ENCODE peak calls at places on chromosome 15, in eight cellular contexts. R is IMR-90, H is adrenal gland, M is transverse colon, P is astrocyte, Q is A549, A is pancreas, T is OCI-LY7. C is an unnamed sample.

GRCh38 chr15:88401972-88402656 is 65.1 kb downstream of the MRPL46 start:
- DNase-seq in R (no peak), H (no peak), M (peak; percentile 12), P (no peak), Q (no peak), A (no peak), T (peak; percentile 95), C (no peak)

GRCh38 chr15:98442379-98442833 is 205.9 kb upstream of the IGF1R start:
- DNase-seq in R (peak; percentile 82), H (peak; percentile 41), M (peak; percentile 45), P (peak; percentile 85), Q (peak; percentile 86), A (peak; percentile 39), T (peak; percentile 57), C (no peak)

GRCh38 chr15:57133127-57133968 is 214.9 kb downstream of the TCF12 start:
- DNase-seq in R (peak; percentile 34), H (no peak), M (no peak), P (peak; percentile 78), Q (no peak), A (peak; percentile 68), T (no peak), C (no peak)

GRCh38 chr15:25728816-25729215 is 134.3 kb downstream of the ATP10A start:
- DNase-seq in R (no peak), H (peak; percentile 4), M (no peak), P (no peak), Q (no peak), A (no peak), T (no peak), C (no peak)

GRCh38 chr15:46918462-46919125 is 798.7 kb upstream of the SEMA6D start:
- DNase-seq in R (no peak), H (no peak), M (no peak), P (no peak), Q (no peak), A (no peak), T (no peak), C (no peak)

GRCh38 chr15:48394172-48394571 is 62.9 kb downstream of the DUT start:
- DNase-seq in R (no peak), H (no peak), M (no peak), P (no peak), Q (no peak), A (no peak), T (no peak), C (no peak)

GRCh38 chr15:33211409-33211808 is 16.9 kb upstream of the FMN1 start:
- DNase-seq in R (no peak), H (no peak), M (peak; percentile 31), P (no peak), Q (no peak), A (no peak), T (no peak), C (no peak)

GRCh38 chr15:34436956-34437442 is 609 bp downstream of the GOLGA8A start:
- DNase-seq in R (peak; percentile 4), H (no peak), M (peak; percentile 39), P (peak; percentile 24), Q (no peak), A (peak; percentile 14), T (no peak), C (no peak)

GRCh38 chr15:85793641-85794597 is 806 bp downstream of the KLHL25 start:
- DNase-seq in R (peak; percentile 15), H (peak; percentile 48), M (peak; percentile 53), P (no peak), Q (no peak), A (peak; percentile 40), T (peak; percentile 50), C (no peak)

GRCh38 chr15:59148160-59148810 is 43.3 kb downstream of the CCNB2 start:
- DNase-seq in R (peak; percentile 49), H (no peak), M (no peak), P (peak; percentile 35), Q (no peak), A (no peak), T (no peak), C (no peak)

DNA sequence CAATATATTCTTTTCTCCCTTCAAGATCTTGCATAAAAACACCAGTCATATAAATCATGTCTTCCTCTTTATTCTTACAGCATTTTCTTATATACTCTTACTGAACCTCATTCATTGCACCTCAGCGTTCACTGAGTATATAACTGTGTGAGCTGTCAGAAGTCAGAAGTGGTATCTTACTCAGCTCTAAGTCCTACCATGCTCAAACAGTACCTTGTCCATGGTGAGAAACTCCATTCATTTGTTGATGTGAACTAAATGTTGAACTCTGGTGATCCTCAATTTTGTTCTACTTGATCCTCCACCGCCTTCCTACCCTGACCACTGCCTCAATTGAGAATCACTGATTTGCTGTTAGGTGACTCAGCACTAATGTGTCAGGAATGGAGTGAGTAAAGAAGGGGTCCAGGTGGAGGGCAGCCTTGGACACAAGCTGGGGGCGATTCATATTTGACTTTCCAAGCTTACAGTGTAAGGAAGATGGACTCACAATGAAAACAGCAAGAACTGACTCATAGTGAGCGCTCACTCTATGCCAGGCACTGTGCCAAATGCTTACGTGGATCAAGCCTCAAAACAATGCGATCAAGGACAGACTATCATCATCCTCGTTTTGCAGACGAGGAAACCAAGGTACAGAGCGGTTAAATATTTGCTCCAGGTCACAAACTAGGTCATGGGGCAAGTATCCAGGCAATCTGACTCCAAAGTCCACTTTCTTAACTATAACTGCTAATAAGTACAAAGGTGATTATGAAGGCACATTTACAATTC is 13.5 kb upstream of the ZFYVE19 start:
- DNase-seq in R (peak; percentile 98), H (peak; percentile 86), M (peak; percentile 87), P (peak; percentile 94), Q (peak; percentile 91), A (peak; percentile 53), T (no peak), C (no peak)
- H3K27ac ChIP-seq in R (peak overlapping the region; percentile 26), H (peak overlapping the region; percentile 72), M (peak overlapping the region; percentile 78), P (peak overlapping the region; percentile 80), Q (peak overlapping the region; percentile 70), A (no peak overlapping the region), T (no peak overlapping the region), C (no peak overlapping the region)

DNA sequence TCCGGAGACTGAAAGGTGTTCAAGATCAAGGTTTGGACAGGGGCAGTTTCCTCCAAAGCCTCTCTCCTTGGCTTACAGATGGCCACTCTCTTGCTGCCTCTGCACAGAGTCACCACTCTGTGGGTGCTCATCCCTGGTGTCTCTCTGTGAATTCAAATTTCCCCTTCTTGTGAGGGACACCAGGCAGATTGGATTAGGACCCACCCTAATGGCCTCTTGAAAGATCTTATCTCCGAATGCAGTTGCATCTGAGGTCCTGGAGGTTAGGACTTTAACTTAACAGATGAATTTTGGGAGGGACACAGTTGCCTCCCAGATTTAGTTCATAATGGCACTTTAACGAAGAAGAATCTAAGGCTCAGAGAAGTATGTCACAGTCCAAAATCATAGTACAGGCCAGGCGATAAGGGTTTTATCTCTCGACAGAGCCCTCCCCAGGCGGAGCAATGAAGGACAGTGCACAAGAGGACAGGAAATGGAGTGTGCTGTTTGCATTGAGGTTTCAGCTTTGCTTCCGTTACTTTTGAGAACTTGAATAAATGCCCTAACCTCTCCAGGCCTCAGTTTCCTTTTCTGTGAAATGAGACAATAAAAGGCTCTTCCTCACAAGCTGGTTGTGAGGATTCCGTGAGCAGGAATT is 38.9 kb upstream of the KIF23 start:
- DNase-seq in R (no peak), H (no peak), M (no peak), P (no peak), Q (no peak), A (no peak), T (no peak), C (no peak)
- TF ChIP-seq CTCF in R (no peak), H (no peak), M (no peak), P (no peak), Q (no peak), A (no peak), T (no peak), C (no peak)

DNA sequence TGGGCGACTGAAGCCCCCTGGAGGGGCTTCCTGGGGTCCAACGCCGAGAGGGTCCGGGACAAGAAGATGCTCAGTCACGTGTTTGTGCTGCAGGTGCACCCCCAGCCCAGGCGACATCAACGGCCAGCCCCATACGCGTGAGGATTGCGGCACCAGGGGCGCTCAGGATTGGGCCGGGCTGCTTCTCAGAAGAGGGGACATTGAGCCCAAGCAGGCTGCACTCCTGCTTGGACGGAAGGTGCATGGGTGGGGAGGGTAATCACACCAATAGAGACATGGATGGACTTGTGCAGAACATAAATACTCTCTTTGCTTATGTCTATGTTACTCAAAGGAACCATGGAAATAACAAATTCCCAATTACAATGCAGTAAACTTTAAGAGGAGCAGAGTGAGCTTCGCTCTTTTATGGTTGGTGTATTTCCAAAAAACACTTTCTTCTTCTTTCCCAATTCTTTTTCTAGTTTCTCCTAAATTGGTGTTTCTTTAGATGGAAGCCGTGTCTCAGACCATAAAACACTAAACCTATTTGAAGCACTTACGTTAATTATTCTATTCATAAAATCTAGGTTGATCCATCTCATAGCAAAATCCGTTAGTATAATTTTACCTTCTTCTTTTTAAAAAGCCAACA is 182.7 kb downstream of the GOLGA6L6 start:
- DNase-seq in R (no peak), H (no peak), M (no peak), P (no peak), Q (peak; percentile 10), A (no peak), T (no peak), C (no peak)
- H3K9me3 ChIP-seq in R (peaks cover 52% of the 10 kb centered on the region), H (no peaks in the 10 kb centered on the region), M (no peaks in the 10 kb centered on the region), P (peaks cover 43% of the 10 kb centered on the region), Q (peaks cover 13% of the 10 kb centered on the region), A (no peaks in the 10 kb centered on the region), T (peaks cover 5% of the 10 kb centered on the region), C (no peaks in the 10 kb centered on the region)

GRCh38 chr15:63381301-63382192 is at the start of gene CA12:
- DNase-seq in R (peak; percentile 55), H (no peak), M (peak; percentile 77), P (peak; percentile 37), Q (peak; percentile 81), A (peak; percentile 67), T (no peak), C (no peak)
- H3K27ac ChIP-seq in R (peak within 1 kb of the TSS; percentile 3), H (no peak within 1 kb of the TSS), M (peak within 1 kb of the TSS; percentile 78), P (peak within 1 kb of the TSS; percentile 48), Q (peak within 1 kb of the TSS; percentile 91), A (peak within 1 kb of the TSS; percentile 55), T (no peak within 1 kb of the TSS), C (no peak within 1 kb of the TSS)

GRCh38 chr15:56098230-56098899 is 105.0 kb upstream of the NEDD4 start:
- DNase-seq in R (peak; percentile 21), H (no peak), M (no peak), P (no peak), Q (no peak), A (no peak), T (no peak), C (no peak)
- TF ChIP-seq CTCF in R (peak; percentile 40), H (no peak), M (no peak), P (no peak), Q (peak; percentile 31), A (no peak), T (peak; percentile 16), C (no peak)

GRCh38 chr15:60283936-60284335 is 113.8 kb downstream of the ANXA2 start:
- DNase-seq in R (no peak), H (no peak), M (no peak), P (no peak), Q (no peak), A (no peak), T (no peak), C (no peak)
- H3K9me3 ChIP-seq in R (no peaks in the 10 kb centered on the region), H (no peaks in the 10 kb centered on the region), M (no peaks in the 10 kb centered on the region), P (no peaks in the 10 kb centered on the region), Q (no peaks in the 10 kb centered on the region), A (no peaks in the 10 kb centered on the region), T (no peaks in the 10 kb centered on the region), C (no peaks in the 10 kb centered on the region)